ENCODE peak calls at places on chromosomes 11 and 22, in eight cellular contexts. U is heart left ventricle; N is CD8-positive, alpha-beta T cell; C is right cardiac atrium; D is GM23248; J is HAP-1; I is cardiac muscle cell; H is tibial nerve. M is an unnamed sample. For H3K4me1, the result is how much of the 10 kb centered on the place peaks cover.

GRCh38 chr11:11416917-11417316 is 63.9 kb upstream of the CSNK2A3 start:
- DNase-seq in J (no peak), U (no peak), D (peak), I (no peak), N (no peak), C (no peak), H (no peak), M (peak)

GRCh38 chr11:34380696-34381095 is 22.9 kb upstream of the ABTB2 start:
- DNase-seq in N (no peak), H (no peak), J (no peak), C (no peak), I (no peak), D (peak), U (no peak), M (peak)

GRCh38 chr11:65362320-65362931 is 7.9 kb downstream of the TIGD3 start:
- DNase-seq in U (no peak), H (no peak), D (no peak), C (peak), I (no peak), N (no peak), J (no peak), M (no peak)

GRCh38 chr22:19951351-19951750 is 9.7 kb upstream of the TXNRD2 start:
- DNase-seq in D (no peak), N (no peak), C (peak), U (no peak), I (no peak), H (no peak), J (no peak), M (no peak)

GRCh38 chr22:49964493-49965290 is 4.1 kb downstream of the PIM3 start:
- DNase-seq in J (peak), D (no peak), N (no peak), I (no peak), C (peak), U (peak), H (no peak), M (no peak)

GRCh38 chr11:122696662-122697061 is 41.1 kb downstream of the UBASH3B start:
- DNase-seq in D (no peak), N (peak), H (no peak), I (no peak), C (peak), J (no peak), U (no peak), M (no peak)

GRCh38 chr22:35842954-35843353 is 125.3 kb downstream of the APOL5 start:
- DNase-seq in U (no peak), N (no peak), D (peak), I (peak), H (no peak), J (peak), C (peak), M (peak)

GRCh38 chr11:63999349-64000025 is 13.2 kb downstream of the OTUB1 start:
- DNase-seq in U (peak), I (peak), D (peak), N (peak), J (peak), H (no peak), C (peak), M (no peak)

GRCh38 chr22:50170453-50171318 is at the start of gene PANX2:
- DNase-seq in H (no peak), C (peak), U (peak), N (no peak), D (peak), J (peak), I (peak), M (no peak)

GRCh38 chr11:4181780-4182721 is 87.5 kb downstream of the RRM1 start:
- DNase-seq in N (no peak), C (peak), J (peak), I (peak), D (peak), H (no peak), U (no peak), M (peak)

GRCh38 chr11:77107950-77108349 is 5.3 kb downstream of the OMP start:
- DNase-seq in N (no peak), H (no peak), J (no peak), U (peak), I (no peak), D (peak), C (peak), M (peak)

GRCh38 chr22:37894939-37895670 is 11.0 kb upstream of the MICALL1 start:
- DNase-seq in I (peak), U (no peak), N (no peak), H (no peak), J (peak), C (no peak), D (no peak), M (no peak)

GRCh38 chr22:37892566-37893338 is 13.3 kb upstream of the MICALL1 start:
- DNase-seq in N (no peak), U (peak), H (peak), C (peak), I (no peak), D (no peak), J (no peak), M (no peak)

GRCh38 chr22:37896181-37896592 is 9.9 kb upstream of the MICALL1 start:
- DNase-seq in I (no peak), D (no peak), N (peak), H (no peak), J (no peak), C (no peak), U (no peak), M (no peak)

GRCh38 chr22:37891926-37892325 is 14.2 kb upstream of the MICALL1 start:
- DNase-seq in J (no peak), C (no peak), I (no peak), U (no peak), H (no peak), D (no peak), N (no peak), M (no peak)

DNA sequence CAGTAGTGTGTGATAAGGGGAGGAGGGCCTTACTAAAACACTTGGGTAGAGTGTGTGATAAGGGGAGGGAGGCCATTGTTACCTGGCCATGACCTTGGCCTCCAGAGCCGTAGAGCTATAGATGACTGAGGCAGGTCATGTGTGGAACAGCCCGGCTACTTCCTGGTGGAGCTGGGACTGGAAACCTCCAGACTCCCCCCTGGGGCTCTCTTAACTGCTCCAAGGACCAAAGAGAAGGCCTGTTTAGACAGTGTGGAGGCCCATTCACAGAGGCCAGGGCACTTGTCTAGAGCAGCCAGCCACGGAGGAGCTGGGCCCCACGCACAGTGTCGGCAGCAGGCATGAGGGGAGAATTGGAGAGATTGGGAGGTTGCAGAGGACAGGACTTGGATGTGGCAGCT is 12.5 kb upstream of the MICALL1 start:
- DNase-seq in H (no peak), J (no peak), I (no peak), U (no peak), C (no peak), N (no peak), D (no peak), M (no peak)
- H3K4me1 ChIP-seq in H (half or more), J (under half), I (under half), U (under half), C (under half), N (under half), D (under half), M (under half)

DNA sequence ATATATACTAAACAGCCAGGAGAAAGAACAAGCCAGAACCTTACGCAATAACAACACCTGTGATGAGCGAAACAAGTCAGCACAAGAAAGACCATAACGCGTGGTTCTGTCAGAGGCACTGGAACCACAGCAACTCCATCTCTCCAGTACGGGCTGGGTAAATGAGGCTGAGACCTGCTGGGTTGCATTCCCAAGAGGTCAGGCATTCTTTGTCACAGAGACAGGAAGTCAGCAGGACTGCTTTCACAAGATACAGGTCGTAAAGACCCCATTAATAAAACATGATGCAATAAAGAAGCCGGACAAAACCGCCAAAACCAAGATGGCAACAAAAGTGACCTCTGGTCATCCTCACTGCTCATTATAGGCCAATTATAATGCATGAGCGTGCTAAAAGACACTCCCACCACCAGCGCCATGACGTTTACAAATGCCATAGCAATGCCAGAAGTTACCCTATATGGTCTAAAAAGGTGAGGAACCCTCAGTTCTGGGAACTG is 21.7 kb downstream of the TPST2 start:
- DNase-seq in I (no peak), H (no peak), C (no peak), U (no peak), N (no peak), D (no peak), J (peak), M (no peak)
- H3K4me1 ChIP-seq in I (under half), H (under half), C (under half), U (under half), N (half or more), D (under half), J (under half), M (under half)

DNA sequence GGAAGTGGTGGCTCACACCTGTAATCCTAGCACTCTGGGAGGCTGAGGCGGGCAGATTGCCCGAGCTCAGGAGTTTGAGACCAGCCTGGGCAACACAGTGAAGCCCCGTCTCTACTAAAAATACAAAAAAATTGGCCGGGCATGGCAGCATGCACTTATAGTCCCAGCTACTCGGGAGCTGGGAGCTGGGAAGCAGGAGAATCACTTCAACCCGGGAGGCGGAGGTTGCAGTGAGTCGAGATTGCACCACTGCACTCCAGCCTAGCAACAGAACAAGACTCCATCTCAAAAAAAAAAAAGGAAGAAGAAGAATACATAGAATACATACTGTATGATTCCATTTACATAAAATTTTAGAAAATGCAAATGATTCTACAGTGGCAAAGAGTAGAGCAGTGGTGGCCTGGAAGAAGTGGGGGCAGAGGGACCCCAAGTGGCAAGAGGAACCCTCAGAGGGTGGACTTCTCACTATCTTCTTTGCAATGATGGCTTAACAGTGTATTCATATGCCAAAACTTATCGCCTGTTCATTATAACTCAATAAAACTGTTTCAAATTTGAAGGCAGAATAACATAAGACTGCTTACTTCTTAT is 22.0 kb downstream of the PACSIN2 start:
- DNase-seq in J (no peak), H (no peak), N (no peak), D (no peak), I (no peak), C (no peak), U (no peak), M (no peak)
- H3K4me1 ChIP-seq in J (under half), H (under half), N (under half), D (half or more), I (under half), C (under half), U (half or more), M (half or more)

GRCh38 chr11:16942342-16942741 is 71.9 kb downstream of the PLEKHA7 start:
- DNase-seq in J (no peak), C (no peak), H (no peak), U (no peak), I (peak), N (no peak), D (peak), M (no peak)

GRCh38 chr11:16945671-16946469 is 68.3 kb downstream of the PLEKHA7 start:
- DNase-seq in U (no peak), J (peak), D (peak), N (no peak), C (peak), H (peak), I (peak), M (peak)

GRCh38 chr11:16941935-16942334 is 72.3 kb downstream of the PLEKHA7 start:
- DNase-seq in H (no peak), I (no peak), J (no peak), D (no peak), C (no peak), N (no peak), U (no peak), M (no peak)

GRCh38 chr11:16946477-16947282 is 67.5 kb downstream of the PLEKHA7 start:
- DNase-seq in C (no peak), N (no peak), I (no peak), J (no peak), U (no peak), H (no peak), D (no peak), M (no peak)

DNA sequence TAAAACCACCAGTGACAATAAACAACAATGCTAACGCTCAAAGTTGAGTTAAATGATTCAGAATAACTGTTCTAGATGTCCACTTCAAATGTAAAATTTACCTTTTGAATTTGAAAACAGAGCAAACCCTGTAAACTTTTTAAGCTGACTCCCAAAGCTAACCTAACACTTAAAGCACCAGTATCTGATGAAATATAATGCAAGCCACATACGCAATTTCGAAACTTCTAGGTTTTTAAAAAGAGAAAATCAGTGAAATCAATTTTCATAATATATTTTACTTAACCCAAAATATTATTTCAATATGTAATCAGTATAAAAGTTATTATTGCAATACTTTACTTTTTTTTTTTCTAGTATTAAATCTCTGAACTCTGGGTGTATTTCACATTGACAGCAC is 71.3 kb downstream of the PLEKHA7 start:
- DNase-seq in J (no peak), I (no peak), U (no peak), N (no peak), D (no peak), H (no peak), C (no peak), M (no peak)
- H3K4me1 ChIP-seq in J (under half), I (under half), U (under half), N (under half), D (under half), H (under half), C (under half), M (under half)

GRCh38 chr11:3152471-3153110 is 12.5 kb downstream of the OSBPL5 start:
- DNase-seq in D (peak), C (peak), J (no peak), H (no peak), N (no peak), I (no peak), U (peak), M (peak)
- H3K4me1 ChIP-seq in D (half or more), C (under half), J (under half), H (half or more), N (under half), I (half or more), U (half or more), M (half or more)

M was measured in SJSA1.